ENCODE peak calls at places on chromosomes 13 and 19, in ten cellular contexts. B is stomach; R is HFFc6; L is activated CD4-positive, alpha-beta memory T cell treated with anti-CD3 and anti-CD28 coated beads for 36 hours; X is fibroblast of lung; M is NCI-H510A treated with DMSO at 0.1 percent for 48 hours; Z is iPS DF 19.7; W is effector memory CD8-positive, alpha-beta T cell; Q is substantia nigra; E is BJ. A is an unnamed sample.
A peak's percentile ranks its signal among the peaks of the same experiment; 100 is the strongest.

GRCh38 chr19:44685877-44686276 is 13.1 kb upstream of the CEACAM16 start:
- DNase-seq in B (no peak), W (no peak), Q (no peak), L (no peak), E (no peak), R (peak; percentile 49), X (peak; percentile 70), Z (no peak), M (no peak), A (no peak)

GRCh38 chr19:16327501-16327900 is 2.9 kb downstream of the KLF2 start:
- DNase-seq in B (no peak), E (no peak), Z (no peak), L (no peak), W (peak; percentile 24), Q (no peak), M (no peak), R (no peak), X (no peak), A (no peak)

GRCh38 chr19:5534787-5535586 is 32.8 kb downstream of the TINCR start:
- DNase-seq in L (peak; percentile 33), E (no peak), X (no peak), W (no peak), M (no peak), Q (no peak), R (no peak), Z (no peak), B (no peak), A (no peak)

GRCh38 chr13:50384724-50385123 is 369.5 kb downstream of the KCNRG start:
- DNase-seq in Q (no peak), R (no peak), Z (no peak), M (no peak), L (no peak), E (no peak), X (no peak), W (no peak), B (no peak), A (no peak)

GRCh38 chr13:41029629-41030028 is 10.5 kb upstream of the ELF1 start:
- DNase-seq in B (no peak), M (no peak), R (no peak), Z (no peak), X (no peak), L (peak; percentile 45), Q (no peak), W (no peak), E (no peak), A (no peak)

GRCh38 chr13:50365683-50366391 is 350.6 kb downstream of the KCNRG start:
- DNase-seq in B (no peak), L (peak; percentile 76), W (peak; percentile 48), R (no peak), Q (no peak), E (no peak), Z (no peak), X (peak; percentile 13), M (peak; percentile 74), A (no peak)

GRCh38 chr13:102726430-102726829 is 31.6 kb upstream of the METTL21C start:
- DNase-seq in B (no peak), Q (no peak), Z (no peak), L (no peak), M (no peak), X (no peak), W (no peak), E (no peak), R (no peak), A (no peak)

GRCh38 chr19:18386543-18387251 is 739 bp downstream of the GDF15 start:
- DNase-seq in Q (no peak), E (no peak), M (no peak), X (no peak), L (no peak), R (no peak), B (no peak), Z (no peak), W (no peak), A (no peak)

GRCh38 chr13:27465611-27466010 is 15.2 kb upstream of the MTIF3 start:
- DNase-seq in B (no peak), E (no peak), Q (no peak), Z (no peak), M (no peak), L (no peak), X (no peak), R (no peak), W (no peak), A (no peak)

GRCh38 chr19:917323-918151 is at the start of gene KISS1R:
- DNase-seq in X (no peak), E (no peak), Q (no peak), L (peak; percentile 70), B (peak; percentile 44), W (no peak), R (no peak), M (peak; percentile 9), Z (no peak), A (peak; percentile 7)

GRCh38 chr19:44344255-44344654 is 12.2 kb downstream of the ZNF112 start:
- DNase-seq in Q (no peak), B (no peak), X (no peak), L (no peak), E (no peak), M (no peak), R (no peak), Z (no peak), W (no peak), A (no peak)

GRCh38 chr19:7729211-7729610 is 2.7 kb downstream of the CLEC4G start:
- DNase-seq in M (no peak), R (no peak), W (no peak), Z (no peak), B (no peak), E (no peak), L (no peak), Q (no peak), X (no peak), A (no peak)

GRCh38 chr13:68019901-68020300 is 789.8 kb upstream of the PCDH9 start:
- DNase-seq in M (no peak), Z (no peak), X (no peak), Q (no peak), R (no peak), W (no peak), E (no peak), L (no peak), B (no peak), A (no peak)

GRCh38 chr13:75402787-75403186 is 79.2 kb downstream of the TBC1D4 start:
- DNase-seq in W (no peak), X (no peak), E (no peak), Z (no peak), M (no peak), R (no peak), B (no peak), L (no peak), Q (no peak), A (no peak)

GRCh38 chr13:110340812-110341444 is 33.8 kb downstream of the COL4A2 start:
- DNase-seq in E (no peak), Z (no peak), R (peak; percentile 45), L (peak; percentile 83), M (no peak), B (peak; percentile 59), W (no peak), Q (peak; percentile 20), X (peak; percentile 87), A (no peak)

GRCh38 chr13:95083758-95084157 is 217.5 kb downstream of the ABCC4 start:
- DNase-seq in E (peak; percentile 40), Q (no peak), W (no peak), B (no peak), L (no peak), X (peak; percentile 83), M (no peak), Z (no peak), R (peak; percentile 88), A (no peak)

GRCh38 chr19:55210120-55210493 is 806 bp upstream of the PTPRH start:
- DNase-seq in B (peak; percentile 48), M (peak; percentile 62), Z (no peak), E (peak; percentile 95), L (no peak), Q (no peak), R (peak; percentile 96), X (peak; percentile 98), W (no peak), A (no peak)